ENCODE peak calls at places on chromosomes 16 and 17, in five cellular contexts. V is activated naive CD8-positive, alpha-beta T cell treated with anti-CD3 and anti-CD28 coated beads, Interleukin-2, amount 50 U/mL, for 24 hours; L is NCI-H2029; M is RWPE1; U is activated naive CD4-positive, alpha-beta T cell. O is an unnamed sample.

GRCh38 chr16:3654249-3654991 is at the start of gene DNASE1:
- DNase-seq in U (peak; percentile 8), V (peak; percentile 69), L (no peak), M (peak; percentile 60), O (peak; percentile 61)

GRCh38 chr17:47225436-47225858 is 16.3 kb downstream of the MYL4 start:
- DNase-seq in U (no peak), M (peak; percentile 53), V (no peak), L (peak; percentile 4), O (peak; percentile 89)

GRCh38 chr16:49455181-49455990 is 81.8 kb downstream of the C16orf78 start:
- DNase-seq in U (no peak), V (no peak), L (no peak), M (no peak), O (no peak)

GRCh38 chr17:81577278-81578000 is 25.3 kb upstream of the FAAP100 start:
- DNase-seq in V (no peak), U (no peak), L (no peak), M (no peak), O (peak; percentile 37)

GRCh38 chr16:88356124-88356726 is 26.5 kb upstream of the ZNF469 start:
- DNase-seq in L (no peak), V (no peak), U (no peak), M (no peak), O (no peak)

GRCh38 chr17:35744830-35745229 is 8.2 kb downstream of the GAS2L2 start:
- DNase-seq in V (no peak), U (no peak), M (no peak), L (no peak), O (no peak)

GRCh38 chr16:641326-642188 is at the start of gene MCRIP2:
- DNase-seq in M (peak; percentile 72), U (no peak), L (peak; percentile 66), V (peak; percentile 85), O (peak; percentile 27)

GRCh38 chr17:33049781-33050414 is 58.3 kb downstream of the SPACA3 start:
- DNase-seq in U (no peak), V (peak; percentile 55), L (peak; percentile 32), M (peak; percentile 63), O (peak; percentile 44)

GRCh38 chr16:84603115-84603816 is 14.6 kb downstream of the COTL1 start:
- DNase-seq in V (peak; percentile 57), M (peak; percentile 89), U (no peak), L (no peak), O (peak; percentile 94)

GRCh38 chr16:51140112-51140511 is 11.0 kb downstream of the SALL1 start:
- DNase-seq in L (no peak), U (no peak), M (no peak), V (no peak), O (no peak)

GRCh38 chr17:41505836-41506767 is 690 bp upstream of the KRT13 start:
- DNase-seq in U (no peak), M (peak; percentile 44), V (no peak), L (no peak), O (peak; percentile 37)

GRCh38 chr17:35577826-35578194 is 561 bp downstream of the PEX12 start:
- DNase-seq in L (no peak), M (no peak), U (no peak), V (no peak), O (no peak)

GRCh38 chr17:7029659-7030058 is 6.2 kb upstream of the SLC16A13 start:
- DNase-seq in V (peak; percentile 59), L (no peak), M (no peak), U (no peak), O (no peak)

GRCh38 chr17:29835438-29836351 is 94.3 kb downstream of the SSH2 start:
- DNase-seq in V (no peak), L (no peak), M (no peak), U (no peak), O (peak; percentile 39)

GRCh38 chr17:61299517-61300513 is 99.8 kb upstream of the TBX2 start:
- DNase-seq in L (no peak), M (no peak), U (no peak), V (no peak), O (no peak)

GRCh38 chr16:31301708-31302400 is 42.1 kb downstream of the ITGAM start:
- DNase-seq in U (no peak), L (no peak), M (peak; percentile 16), V (no peak), O (peak; percentile 35)

GRCh38 chr16:89360760-89361435 is 129.5 kb downstream of the ANKRD11 start:
- DNase-seq in U (peak; percentile 53), L (no peak), V (peak; percentile 82), M (no peak), O (no peak)

GRCh38 chr17:16477255-16477654 is 14.7 kb downstream of the LRRC75A start:
- DNase-seq in V (no peak), M (peak; percentile 83), U (no peak), L (no peak), O (peak; percentile 61)

GRCh38 chr16:89373355-89374110 is 116.8 kb downstream of the ANKRD11 start:
- DNase-seq in U (no peak), V (no peak), L (no peak), M (no peak), O (no peak)

GRCh38 chr16:55540221-55540620 is 26.3 kb upstream of the CAPNS2 start:
- DNase-seq in L (no peak), M (no peak), U (no peak), V (no peak), O (no peak)

GRCh38 chr17:58285422-58285810 is 4.7 kb upstream of the MPO start:
- DNase-seq in V (no peak), L (no peak), M (no peak), U (no peak), O (no peak)

GRCh38 chr16:68335175-68335574 is 24.4 kb downstream of the PRMT7 start:
- DNase-seq in V (no peak), U (no peak), L (no peak), M (no peak), O (peak; percentile 22)

GRCh38 chr17:29592850-29593545 is at the start of gene ANKRD13B:
- DNase-seq in M (no peak), V (peak; percentile 61), U (no peak), L (peak; percentile 43), O (no peak)

GRCh38 chr17:67555855-67556254 is 161.9 kb upstream of the NOL11 start:
- DNase-seq in M (no peak), L (no peak), V (no peak), U (no peak), O (no peak)

GRCh38 chr16:57475711-57476339 is 10.5 kb downstream of the DOK4 start:
- DNase-seq in L (peak; percentile 6), U (peak; percentile 27), V (peak; percentile 71), M (no peak), O (no peak)

GRCh38 chr16:88315543-88316105 is 67.1 kb upstream of the ZNF469 start:
- DNase-seq in V (no peak), M (peak; percentile 91), L (no peak), U (no peak), O (peak; percentile 51)

GRCh38 chr16:49693445-49693844 is 162.5 kb downstream of the ZNF423 start:
- DNase-seq in L (no peak), U (no peak), M (no peak), V (no peak), O (no peak)

GRCh38 chr16:87324411-87325275 is 7.5 kb upstream of the C16orf95 start:
- DNase-seq in M (peak; percentile 54), U (peak; percentile 22), V (peak; percentile 44), L (no peak), O (no peak)

GRCh38 chr17:81911969-81912368 is 770 bp upstream of the PCYT2 start:
- DNase-seq in M (no peak), U (no peak), L (no peak), V (no peak), O (no peak)

GRCh38 chr17:38560503-38561318 is 45.0 kb downstream of the SRCIN1 start:
- DNase-seq in M (no peak), L (no peak), V (no peak), U (no peak), O (no peak)